ENCODE peak calls at places on chromosomes 1 and 21, in six cellular contexts. I is mesothelial cell of epicardium, Z is AG10803, V is brain microvascular endothelial cell, O is fibroblast of villous mesenchyme, N is tibial artery. K is an unnamed sample.
A peak's percentile ranks its signal among the peaks of the same experiment; 100 is the strongest.

GRCh38 chr1:231611851-231612250 is 14.7 kb upstream of the DISC1 start:
- DNase-seq in I (no peak), Z (no peak), V (no peak), O (no peak), N (no peak), K (no peak)

GRCh38 chr1:63740432-63740831 is 33.4 kb upstream of the ROR1 start:
- DNase-seq in I (no peak), Z (no peak), V (no peak), O (no peak), N (no peak), K (no peak)

GRCh38 chr1:226986496-226987178 is 46.5 kb downstream of the COQ8A start:
- DNase-seq in I (no peak), Z (no peak), V (no peak), O (no peak), N (no peak), K (no peak)

GRCh38 chr21:46295996-46296752 is 10.0 kb downstream of the YBEY start:
- DNase-seq in I (no peak), Z (peak; percentile 96), V (peak; percentile 45), O (peak; percentile 90), N (peak; percentile 91), K (peak; percentile 80)

GRCh38 chr1:60874703-60875102 is 207.7 kb upstream of the NFIA start:
- DNase-seq in I (no peak), Z (peak; percentile 42), V (peak; percentile 43), O (peak; percentile 38), N (no peak), K (no peak)

GRCh38 chr1:214004014-214004413 is 16.2 kb downstream of the PROX1 start:
- DNase-seq in I (no peak), Z (no peak), V (no peak), O (no peak), N (no peak), K (no peak)

GRCh38 chr1:212805767-212806166 is 14.1 kb downstream of the TATDN3 start:
- DNase-seq in I (no peak), Z (no peak), V (no peak), O (no peak), N (no peak), K (no peak)

GRCh38 chr1:5945445-5945844 is 46.8 kb downstream of the NPHP4 start:
- DNase-seq in I (no peak), Z (no peak), V (no peak), O (no peak), N (peak; percentile 42), K (no peak)

GRCh38 chr1:2373551-2374259 is 17.6 kb downstream of the MORN1 start:
- DNase-seq in I (no peak), Z (no peak), V (no peak), O (no peak), N (peak; percentile 61), K (no peak)

GRCh38 chr1:240258910-240259309 is 167.2 kb downstream of the FMN2 start:
- DNase-seq in I (no peak), Z (peak; percentile 99), V (peak; percentile 72), O (no peak), N (no peak), K (no peak)

GRCh38 chr1:244865820-244866219 is 1.5 kb upstream of the HNRNPU start:
- DNase-seq in I (no peak), Z (no peak), V (no peak), O (no peak), N (no peak), K (no peak)

GRCh38 chr1:48817505-48818114 is 40.9 kb upstream of the BEND5 start:
- DNase-seq in I (peak; percentile 68), Z (peak; percentile 48), V (peak; percentile 33), O (peak; percentile 14), N (peak; percentile 73), K (peak; percentile 31)

GRCh38 chr1:207181838-207182237 is 77.8 kb downstream of the C4BPA start:
- DNase-seq in I (no peak), Z (peak; percentile 5), V (no peak), O (peak; percentile 20), N (no peak), K (no peak)
- TF ChIP-seq CTCF in I (no peak), Z (peak; percentile 17), V (no peak), O (peak; percentile 27), N (no peak), K (peak; percentile 32)

GRCh38 chr1:178548108-178548507 is 35.2 kb downstream of the TEX35 start:
- DNase-seq in I (no peak), Z (no peak), V (no peak), O (no peak), N (peak; percentile 34), K (no peak)
- TF ChIP-seq CTCF in I (no peak), Z (no peak), V (no peak), O (no peak), N (no peak), K (no peak)

GRCh38 chr21:36966066-36966845 is at the start of gene HLCS:
- DNase-seq in I (peak; percentile 70), Z (peak; percentile 68), V (peak; percentile 11), O (peak; percentile 48), N (peak; percentile 82), K (peak; percentile 89)
- TF ChIP-seq CTCF in I (no peak), Z (no peak), V (no peak), O (no peak), N (no peak), K (peak; percentile 47)

DNA sequence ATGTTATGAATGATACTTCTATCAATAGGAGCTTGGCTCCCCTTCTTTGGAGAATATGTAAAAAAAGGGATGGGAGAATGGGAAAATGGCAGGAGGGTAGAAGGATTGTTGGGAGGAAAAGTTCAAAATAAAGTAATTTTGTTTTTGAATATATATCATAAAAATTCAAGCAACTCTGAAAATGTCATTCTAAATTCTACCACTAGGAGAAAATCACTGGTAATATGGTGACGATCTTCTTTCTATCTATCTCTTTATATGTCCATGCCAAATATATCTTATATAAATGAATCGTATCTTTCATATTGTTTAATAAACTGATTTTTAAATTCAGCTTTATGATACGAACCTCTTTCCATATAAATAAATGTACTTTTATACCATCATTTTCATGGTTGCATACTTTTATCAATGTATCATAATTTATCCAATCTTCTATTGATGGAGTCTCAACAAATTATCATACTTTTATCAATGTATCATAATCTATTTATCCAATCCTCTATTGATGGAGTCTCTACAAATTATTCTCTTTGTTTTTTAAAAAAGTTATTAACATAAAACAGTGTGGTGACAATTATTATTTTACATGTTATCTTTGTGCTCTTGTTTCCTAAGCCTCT is 73.7 kb upstream of the MARK1 start:
- DNase-seq in I (no peak), Z (no peak), V (no peak), O (no peak), N (no peak), K (no peak)
- TF ChIP-seq CTCF in I (peak; percentile 66), Z (peak; percentile 16), V (peak; percentile 11), O (peak; percentile 25), N (peak; percentile 16), K (no peak)

GRCh38 chr1:221098462-221099406 is 219.5 kb downstream of the HLX start:
- DNase-seq in I (no peak), Z (peak; percentile 33), V (no peak), O (no peak), N (no peak), K (no peak)
- TF ChIP-seq CTCF in I (no peak), Z (no peak), V (no peak), O (no peak), N (no peak), K (no peak)

GRCh38 chr1:118995312-118996016 is 7.3 kb upstream of the TBX15 start:
- DNase-seq in I (no peak), Z (no peak), V (no peak), O (no peak), N (no peak), K (no peak)

GRCh38 chr1:118992426-118992825 is 4.3 kb upstream of the TBX15 start:
- DNase-seq in I (no peak), Z (no peak), V (no peak), O (no peak), N (no peak), K (no peak)

GRCh38 chr1:118991448-118991847 is 3.3 kb upstream of the TBX15 start:
- DNase-seq in I (no peak), Z (no peak), V (no peak), O (no peak), N (no peak), K (no peak)

GRCh38 chr1:118992868-118993711 is 4.9 kb upstream of the TBX15 start:
- DNase-seq in I (no peak), Z (no peak), V (no peak), O (no peak), N (no peak), K (no peak)

DNA sequence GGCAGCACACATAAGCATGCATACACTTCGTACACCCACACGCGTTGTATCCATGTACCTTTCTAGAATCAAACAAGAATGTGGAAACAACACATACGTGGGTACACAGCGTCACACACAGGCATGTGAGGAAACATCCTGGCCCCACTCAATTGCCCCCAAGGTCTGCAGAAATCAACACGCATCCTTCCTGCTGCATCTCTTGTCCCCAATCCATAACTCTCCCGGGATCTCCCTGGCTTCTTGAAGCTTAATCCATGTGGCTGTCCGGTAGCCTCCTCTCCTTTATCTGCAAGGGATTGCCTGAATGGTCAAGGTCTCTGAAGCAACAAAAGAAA is 5.5 kb upstream of the TBX15 start:
- DNase-seq in I (no peak), Z (no peak), V (no peak), O (no peak), N (no peak), K (no peak)
- TF ChIP-seq CTCF in I (no peak), Z (no peak), V (no peak), O (no peak), N (no peak), K (no peak)

GRCh38 chr1:186682721-186683120 is 2.5 kb upstream of the PTGS2 start:
- DNase-seq in I (no peak), Z (peak; percentile 57), V (no peak), O (peak; percentile 37), N (no peak), K (no peak)
- TF ChIP-seq CTCF in I (no peak), Z (peak; percentile 64), V (peak; percentile 48), O (peak; percentile 20), N (no peak), K (peak; percentile 28)

GRCh38 chr1:171566467-171566866 is 55.6 kb upstream of the MYOCOS start:
- DNase-seq in I (no peak), Z (no peak), V (no peak), O (no peak), N (no peak), K (no peak)
- TF ChIP-seq CTCF in I (no peak), Z (no peak), V (no peak), O (no peak), N (no peak), K (peak; percentile 6)

GRCh38 chr1:151002006-151002405 is 4.7 kb downstream of the MINDY1 start:
- DNase-seq in I (no peak), Z (no peak), V (no peak), O (no peak), N (no peak), K (no peak)

GRCh38 chr1:151000408-151000807 is 6.3 kb downstream of the MINDY1 start:
- DNase-seq in I (no peak), Z (no peak), V (no peak), O (no peak), N (no peak), K (no peak)

GRCh38 chr1:151001592-151001991 is 5.1 kb downstream of the MINDY1 start:
- DNase-seq in I (no peak), Z (no peak), V (no peak), O (no peak), N (no peak), K (no peak)

GRCh38 chr1:151003175-151003574 is 3.5 kb downstream of the MINDY1 start:
- DNase-seq in I (no peak), Z (no peak), V (no peak), O (no peak), N (no peak), K (no peak)

GRCh38 chr1:151002611-151003010 is 4.1 kb downstream of the MINDY1 start:
- DNase-seq in I (no peak), Z (no peak), V (no peak), O (no peak), N (no peak), K (no peak)
- TF ChIP-seq CTCF in I (no peak), Z (no peak), V (no peak), O (no peak), N (no peak), K (no peak)

K was measured in GM13977.